ENCODE peak calls at places on chromosome 17, in five cellular contexts. T is heart right ventricle, J is PC-9, I is endodermal cell, U is tibial artery. E is an unnamed sample.

GRCh38 chr17:31739300-31739699 is 119.7 kb downstream of the COPRS start:
- DNase-seq in T (no peak), J (no peak), I (no peak), U (no peak), E (no peak)

GRCh38 chr17:56681561-56682266 is 88.2 kb downstream of the NOG start:
- DNase-seq in T (no peak), J (peak; percentile 58), I (no peak), U (no peak), E (no peak)

GRCh38 chr17:32813021-32813420 is 63.9 kb downstream of the MYO1D start:
- DNase-seq in T (no peak), J (no peak), I (no peak), U (no peak), E (no peak)

GRCh38 chr17:19263621-19264010 is 26.4 kb downstream of the EPN2 start:
- DNase-seq in T (no peak), J (no peak), I (no peak), U (peak; percentile 92), E (peak; percentile 85)

GRCh38 chr17:59785091-59785799 is 77.8 kb downstream of the VMP1 start:
- DNase-seq in T (no peak), J (peak; percentile 16), I (no peak), U (no peak), E (no peak)

GRCh38 chr17:22516861-22517636 is 824.7 kb downstream of the KCNJ18 start:
- DNase-seq in T (no peak), J (no peak), I (no peak), U (no peak), E (no peak)

GRCh38 chr17:66312912-66313311 is 10.5 kb downstream of the PRKCA start:
- DNase-seq in T (no peak), J (no peak), I (no peak), U (no peak), E (no peak)

GRCh38 chr17:79401704-79402075 is 209.2 kb downstream of the RBFOX3 start:
- DNase-seq in T (no peak), J (no peak), I (no peak), U (no peak), E (no peak)

GRCh38 chr17:50502643-50502990 is 5.6 kb upstream of the MYCBPAP start:
- DNase-seq in T (no peak), J (no peak), I (no peak), U (no peak), E (no peak)

GRCh38 chr17:45346255-45347015 is 29.6 kb upstream of the MAP3K14 start:
- DNase-seq in T (peak; percentile 43), J (no peak), I (no peak), U (no peak), E (no peak)

GRCh38 chr17:82941021-82942001 is 101.5 kb upstream of the ZNF750 start:
- DNase-seq in T (no peak), J (no peak), I (no peak), U (peak; percentile 64), E (no peak)

GRCh38 chr17:9330140-9330902 is 245.3 kb downstream of the STX8 start:
- DNase-seq in T (no peak), J (no peak), I (peak; percentile 85), U (no peak), E (no peak)

GRCh38 chr17:6514371-6514770 is 42.0 kb downstream of the PITPNM3 start:
- DNase-seq in T (no peak), J (no peak), I (no peak), U (no peak), E (no peak)

GRCh38 chr17:43578352-43578698 is 32.2 kb upstream of the ETV4 start:
- DNase-seq in T (no peak), J (no peak), I (no peak), U (no peak), E (no peak)

GRCh38 chr17:70365098-70365583 is 195.8 kb downstream of the KCNJ2 start:
- DNase-seq in T (no peak), J (no peak), I (no peak), U (no peak), E (no peak)

GRCh38 chr17:50114849-50115357 is 15.1 kb downstream of the SAMD14 start:
- DNase-seq in T (no peak), J (peak; percentile 31), I (peak; percentile 89), U (no peak), E (no peak)

GRCh38 chr17:73365934-73366623 is 54.3 kb upstream of the CDC42EP4 start:
- DNase-seq in T (peak; percentile 65), J (no peak), I (peak; percentile 72), U (no peak), E (peak; percentile 54)

GRCh38 chr17:36935681-36936454 is 1.4 kb upstream of the LHX1 start:
- DNase-seq in T (no peak), J (peak; percentile 58), I (peak; percentile 94), U (no peak), E (no peak)

GRCh38 chr17:28763804-28764266 is 20.0 kb downstream of the TRAF4 start:
- DNase-seq in T (peak; percentile 83), J (peak; percentile 62), I (peak; percentile 92), U (peak; percentile 81), E (peak; percentile 72)

GRCh38 chr17:67568961-67569360 is 148.8 kb upstream of the NOL11 start:
- DNase-seq in T (no peak), J (no peak), I (peak; percentile 20), U (no peak), E (no peak)

GRCh38 chr17:36475346-36475970 is 11.0 kb upstream of the ZNHIT3 start:
- DNase-seq in T (no peak), J (no peak), I (no peak), U (no peak), E (no peak)

GRCh38 chr17:63701477-63702222 is 1.7 kb upstream of the LIMD2 start:
- DNase-seq in T (no peak), J (no peak), I (peak; percentile 53), U (peak; percentile 55), E (no peak)

GRCh38 chr17:1271441-1271840 is 1.2 kb downstream of the BHLHA9 start:
- DNase-seq in T (no peak), J (no peak), I (no peak), U (no peak), E (no peak)

GRCh38 chr17:1273492-1274242 is 3.4 kb downstream of the BHLHA9 start:
- DNase-seq in T (no peak), J (no peak), I (no peak), U (no peak), E (no peak)

GRCh38 chr17:1272701-1273100 is 2.5 kb downstream of the BHLHA9 start:
- DNase-seq in T (no peak), J (no peak), I (no peak), U (no peak), E (no peak)

GRCh38 chr17:1270210-1271019 is at the start of gene BHLHA9:
- DNase-seq in T (no peak), J (no peak), I (peak; percentile 73), U (no peak), E (no peak)

GRCh38 chr17:1271020-1271423 is 778 bp downstream of the BHLHA9 start:
- DNase-seq in T (no peak), J (no peak), I (peak; percentile 76), U (no peak), E (no peak)
- H3K4me3 ChIP-seq in T (no peak overlapping the region), J (no peak overlapping the region), I (no peak overlapping the region), U (no peak overlapping the region), E (no peak overlapping the region)

GRCh38 chr17:40320771-40321501 is 12.0 kb downstream of the RARA start:
- DNase-seq in T (peak; percentile 85), J (no peak), I (peak; percentile 57), U (peak; percentile 93), E (peak; percentile 95)
- H3K4me1 ChIP-seq in T (peaks cover 91% of the 10 kb centered on the region), J (peaks cover 73% of the 10 kb centered on the region), I (peaks cover 12% of the 10 kb centered on the region), U (peaks cover 91% of the 10 kb centered on the region), E (peaks cover 79% of the 10 kb centered on the region)

GRCh38 chr17:76869878-76870714 is 1.9 kb downstream of the MGAT5B start:
- DNase-seq in T (no peak), J (no peak), I (peak; percentile 93), U (no peak), E (no peak)
- H3K4me3 ChIP-seq in T (no peak overlapping the region), J (no peak overlapping the region), I (no peak overlapping the region), U (no peak overlapping the region), E (no peak overlapping the region)

DNA sequence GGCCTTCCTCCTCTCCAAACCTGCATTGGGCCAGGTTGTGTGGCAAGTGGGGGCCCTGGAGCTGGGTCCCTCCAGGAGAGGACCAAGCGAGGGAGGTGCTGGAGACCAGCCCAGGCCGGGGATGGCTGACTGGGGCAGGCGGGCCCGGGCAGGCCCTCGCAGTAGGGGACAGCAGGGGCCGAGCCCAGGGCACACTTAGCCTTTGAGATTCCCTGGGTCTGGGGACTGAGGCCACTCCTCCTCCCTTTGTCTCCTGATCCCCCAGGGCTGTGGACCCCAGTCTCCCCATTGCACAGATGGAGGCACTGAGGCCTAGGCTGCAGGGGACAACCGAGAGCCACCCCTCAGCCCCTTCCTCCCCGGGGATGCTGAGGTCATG is 5.2 kb downstream of the FOXJ1 start:
- DNase-seq in T (no peak), J (no peak), I (peak; percentile 70), U (no peak), E (no peak)
- H3K4me1 ChIP-seq in T (peaks cover 27% of the 10 kb centered on the region), J (peaks cover 28% of the 10 kb centered on the region), I (peaks cover 40% of the 10 kb centered on the region), U (peaks cover 13% of the 10 kb centered on the region), E (peaks cover 16% of the 10 kb centered on the region)

DNA sequence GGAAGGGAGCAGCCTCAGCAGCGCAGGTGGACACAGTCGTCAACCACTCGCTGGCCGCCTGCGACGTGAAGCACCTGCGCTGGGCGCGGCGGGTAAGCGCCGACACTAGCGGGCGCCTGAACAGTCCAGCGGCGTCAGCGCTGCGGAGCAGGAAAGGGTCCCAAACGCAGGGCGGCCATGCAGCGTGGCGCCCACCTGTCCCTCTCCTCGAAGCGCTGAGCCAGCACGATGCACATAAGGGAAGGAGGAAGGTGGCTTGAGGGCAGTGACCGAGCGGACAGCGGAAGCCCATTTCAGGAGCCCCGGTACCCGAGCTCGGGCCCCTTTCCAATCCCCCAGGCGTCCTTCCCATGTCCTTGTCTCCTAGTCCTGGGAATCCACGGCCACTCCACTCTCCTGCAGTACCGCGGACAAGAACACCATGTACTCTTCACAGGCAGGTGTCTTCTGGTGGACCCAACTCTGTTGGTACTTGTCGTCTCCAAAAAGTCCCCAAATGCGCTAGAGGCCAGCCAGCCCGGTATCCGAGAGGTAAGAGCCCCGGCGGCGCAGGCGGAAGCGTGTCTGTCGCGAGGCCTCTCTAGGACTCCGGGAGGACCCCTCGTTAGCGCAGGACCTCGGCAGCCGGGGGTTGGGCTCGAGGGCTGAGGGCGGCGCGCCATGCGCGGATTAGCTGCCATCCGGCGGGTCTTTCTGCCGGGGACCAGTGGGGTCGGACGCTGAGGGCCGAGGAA is 14.4 kb downstream of the ZNF232 start:
- DNase-seq in T (peak; percentile 82), J (no peak), I (peak; percentile 98), U (peak; percentile 71), E (no peak)
- H3K4me3 ChIP-seq in T (peak overlapping the region; percentile 68), J (no peak overlapping the region), I (peak overlapping the region; percentile 80), U (peak overlapping the region; percentile 33), E (peak overlapping the region; percentile 51)

DNA sequence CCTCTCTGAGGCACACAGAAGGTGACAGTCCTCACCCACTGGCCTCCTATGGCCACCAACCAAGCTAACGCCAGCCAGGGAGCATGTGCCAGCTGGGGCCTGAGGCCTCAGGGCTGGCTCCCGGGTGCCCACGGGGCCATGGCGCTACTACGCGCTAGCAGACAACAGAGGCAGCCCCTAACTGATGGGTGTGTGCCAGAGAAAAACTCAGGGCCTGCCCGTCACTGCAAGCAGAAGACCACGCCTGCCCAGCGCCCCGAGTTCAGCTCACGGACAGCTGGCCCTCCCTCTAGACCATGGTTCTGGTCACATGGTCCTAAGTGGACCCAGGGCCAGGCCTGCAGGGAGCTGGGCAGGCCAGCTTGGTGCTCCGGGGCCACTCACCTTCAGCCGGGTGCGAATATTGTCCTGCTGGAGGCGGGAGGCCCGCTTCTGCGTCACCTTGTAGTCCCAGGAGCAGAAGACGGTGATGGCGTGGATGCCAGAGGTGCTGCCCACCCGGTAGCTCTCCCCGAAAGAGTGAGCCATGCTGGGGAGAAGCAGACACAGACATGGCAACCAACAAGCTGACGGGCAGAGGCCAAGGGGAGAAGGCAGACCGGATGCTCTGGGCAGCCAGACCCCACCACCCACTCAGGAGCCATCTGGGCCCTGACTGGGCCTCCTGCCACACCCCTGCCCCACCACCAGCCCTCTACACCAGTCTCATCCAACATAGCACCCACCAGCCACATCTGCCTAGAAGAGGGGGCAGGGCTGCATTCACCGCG is 6.1 kb downstream of the TMC6 start:
- DNase-seq in T (no peak), J (no peak), I (no peak), U (no peak), E (no peak)
- H3K4me1 ChIP-seq in T (peaks cover 37% of the 10 kb centered on the region), J (peaks cover 6% of the 10 kb centered on the region), I (peaks cover 5% of the 10 kb centered on the region), U (peaks cover 17% of the 10 kb centered on the region), E (peaks cover 5% of the 10 kb centered on the region)